ENCODE peak calls at places on chromosomes 1 and 21, in six cellular contexts. R is aorta, X is endothelial cell of umbilical vein, G is hepatocyte, E is cardiac muscle cell, Z is Peyer's patch. J is an unnamed sample.

GRCh38 chr1:226215239-226215638 is 8.2 kb upstream of the MIXL1 start:
- DNase-seq in R (no peak), X (no peak), G (no peak), E (no peak), Z (no peak), J (no peak)

GRCh38 chr1:178031856-178032320 is 62.0 kb upstream of the RASAL2 start:
- DNase-seq in R (peak), X (peak), G (peak), E (peak), Z (peak), J (no peak)

GRCh38 chr1:1121611-1122077 is 5.8 kb upstream of the C1orf159 start:
- DNase-seq in R (peak), X (no peak), G (no peak), E (no peak), Z (no peak), J (no peak)

GRCh38 chr1:245361056-245361455 is 206.3 kb downstream of the KIF26B start:
- DNase-seq in R (no peak), X (no peak), G (no peak), E (no peak), Z (no peak), J (no peak)

GRCh38 chr1:62494137-62494536 is 57.3 kb downstream of the USP1 start:
- DNase-seq in R (no peak), X (no peak), G (no peak), E (no peak), Z (no peak), J (no peak)

GRCh38 chr21:45803613-45804340 is 160.3 kb downstream of the PCBP3 start:
- DNase-seq in R (no peak), X (no peak), G (no peak), E (no peak), Z (no peak), J (no peak)

GRCh38 chr21:29867796-29868195 is 72.0 kb downstream of the GRIK1 start:
- DNase-seq in R (no peak), X (no peak), G (no peak), E (no peak), Z (no peak), J (no peak)

GRCh38 chr1:215156232-215156631 is 73.7 kb downstream of the KCNK2 start:
- DNase-seq in R (no peak), X (no peak), G (peak), E (peak), Z (no peak), J (no peak)

GRCh38 chr21:46154955-46155513 is 345 bp downstream of the FTCD start:
- DNase-seq in R (peak), X (no peak), G (peak), E (no peak), Z (no peak), J (no peak)

GRCh38 chr1:165162671-165163241 is 193.8 kb downstream of the LMX1A start:
- DNase-seq in R (no peak), X (no peak), G (peak), E (peak), Z (no peak), J (no peak)

GRCh38 chr1:239545466-239545865 is 159.1 kb downstream of the CHRM3 start:
- DNase-seq in R (no peak), X (no peak), G (no peak), E (peak), Z (no peak), J (no peak)

GRCh38 chr1:171801395-171801990 is 20.0 kb downstream of the METTL13 start:
- DNase-seq in R (no peak), X (peak), G (peak), E (peak), Z (no peak), J (no peak)

GRCh38 chr1:186681806-186682205 is 1.6 kb upstream of the PTGS2 start:
- DNase-seq in R (no peak), X (peak), G (no peak), E (peak), Z (no peak), J (no peak)

GRCh38 chr1:98884864-98885263 is 119.8 kb downstream of the PLPPR5 start:
- DNase-seq in R (no peak), X (no peak), G (no peak), E (no peak), Z (no peak), J (no peak)
- H3K4me3 ChIP-seq in R (no peak), X (no peak), G (no peak), E (no peak), Z (no peak), J (no peak)

GRCh38 chr1:155975375-155976061 is 2.8 kb downstream of the ARHGEF2 start:
- DNase-seq in R (no peak), X (no peak), G (no peak), E (no peak), Z (no peak), J (no peak)
- H3K4me3 ChIP-seq in R (no peak), X (peak), G (peak), E (peak), Z (peak), J (peak)

GRCh38 chr1:15852036-15852827 is 4.7 kb downstream of the SPEN start:
- DNase-seq in R (no peak), X (peak), G (no peak), E (no peak), Z (no peak), J (no peak)

GRCh38 chr1:15851251-15852035 is 3.9 kb downstream of the SPEN start:
- DNase-seq in R (no peak), X (peak), G (no peak), E (no peak), Z (no peak), J (no peak)

GRCh38 chr1:15848929-15849774 is 1.6 kb downstream of the SPEN start:
- DNase-seq in R (peak), X (peak), G (peak), E (peak), Z (peak), J (peak)

GRCh38 chr1:15849775-15850449 is 2.4 kb downstream of the SPEN start:
- DNase-seq in R (peak), X (peak), G (peak), E (peak), Z (peak), J (peak)

GRCh38 chr1:15850450-15851079 is 3.1 kb downstream of the SPEN start:
- DNase-seq in R (no peak), X (peak), G (peak), E (no peak), Z (no peak), J (no peak)
- H3K4me3 ChIP-seq in R (no peak), X (no peak), G (peak), E (peak), Z (peak), J (no peak)

GRCh38 chr1:200627548-200628222 is 7.1 kb upstream of the KIF14 start:
- DNase-seq in R (no peak), X (no peak), G (no peak), E (no peak), Z (no peak), J (no peak)
- H3K4me3 ChIP-seq in R (no peak), X (no peak), G (no peak), E (no peak), Z (no peak), J (no peak)

DNA sequence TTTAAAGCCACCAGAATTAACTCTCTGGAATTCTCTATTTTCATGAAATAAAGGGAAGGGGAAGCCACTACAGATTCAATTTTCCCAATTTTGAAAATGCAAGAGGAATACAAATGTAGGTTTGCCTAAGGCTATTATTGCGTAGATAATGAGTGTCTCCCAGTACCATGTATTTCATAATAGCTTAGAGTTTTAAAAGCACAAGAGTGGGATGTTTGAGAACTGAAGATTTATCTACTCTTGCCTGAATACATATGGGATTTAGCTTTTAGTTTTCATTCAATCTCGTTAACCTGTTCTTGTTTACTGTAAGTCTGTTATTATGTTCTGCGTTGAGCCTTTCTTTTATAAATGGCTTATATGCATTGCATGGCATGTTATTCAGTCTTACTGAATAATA is 795.1 kb downstream of the BRINP3 start:
- DNase-seq in R (no peak), X (no peak), G (no peak), E (no peak), Z (no peak), J (no peak)
- H3K4me3 ChIP-seq in R (no peak), X (no peak), G (no peak), E (no peak), Z (no peak), J (no peak)

GRCh38 chr1:234250747-234251146 is 122.5 kb upstream of the COA6 start:
- DNase-seq in R (no peak), X (no peak), G (no peak), E (no peak), Z (no peak), J (no peak)
- H3K4me3 ChIP-seq in R (no peak), X (no peak), G (no peak), E (no peak), Z (no peak), J (no peak)

DNA sequence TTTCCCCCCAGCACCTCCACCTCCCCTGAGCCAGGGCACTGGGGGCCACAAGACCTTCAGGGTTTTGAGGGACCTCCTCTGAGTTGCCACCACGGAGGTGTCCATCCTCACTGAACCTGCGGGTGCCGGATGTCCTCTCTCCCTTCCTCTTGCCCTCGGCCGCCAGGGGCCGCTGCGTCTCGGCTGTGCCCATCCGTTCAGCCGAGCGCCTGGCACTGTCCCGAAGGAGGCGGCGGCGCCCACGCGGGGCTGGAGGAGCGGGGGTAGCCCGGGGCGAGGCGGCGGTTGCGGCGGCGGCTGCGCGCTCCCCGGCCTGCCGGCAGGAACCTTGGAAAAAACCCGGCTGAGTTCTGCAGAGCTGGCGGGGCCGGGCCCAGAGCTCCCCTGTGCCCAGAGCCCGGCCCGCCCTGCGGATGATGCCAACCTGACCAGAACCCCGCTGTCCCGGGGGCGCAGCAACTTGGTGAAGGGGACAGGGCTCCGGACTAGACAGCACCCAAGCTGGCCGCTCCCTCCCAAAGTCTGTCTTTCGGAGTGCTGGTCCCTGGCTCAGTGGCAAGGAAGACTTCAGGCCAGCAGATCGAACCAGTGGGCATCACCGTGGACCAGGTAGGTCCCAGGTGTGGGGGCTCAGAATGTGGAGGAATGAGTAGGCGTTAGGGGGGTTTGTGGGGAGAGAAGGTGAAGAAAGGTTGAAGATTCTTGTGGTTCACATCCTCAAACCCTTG is 3.7 kb upstream of the PPM1J start:
- DNase-seq in R (peak), X (peak), G (peak), E (peak), Z (peak), J (peak)
- H3K4me3 ChIP-seq in R (no peak), X (no peak), G (no peak), E (no peak), Z (peak), J (no peak)